ENCODE peak calls at places on chromosomes 4 and X, in five cellular contexts. L is transverse colon, K is prostate gland, O is sigmoid colon, A is body of pancreas. D is an unnamed sample.

GRCh38 chr4:168840386-168840763 is 169.7 kb downstream of the CBR4 start:
- DNase-seq in L (no peak), K (no peak), O (no peak), A (no peak), D (no peak)

GRCh38 chr4:169037491-169037890 is 27.4 kb upstream of the CBR4 start:
- DNase-seq in L (no peak), K (no peak), O (no peak), A (no peak), D (no peak)

GRCh38 chr4:154626793-154627484 is 14.5 kb upstream of the FGG start:
- DNase-seq in L (peak; percentile 38), K (peak; percentile 27), O (peak; percentile 76), A (peak; percentile 79), D (peak; percentile 44)

GRCh38 chr4:140705625-140706275 is 50.4 kb downstream of the TBC1D9 start:
- DNase-seq in L (no peak), K (no peak), O (no peak), A (no peak), D (no peak)

GRCh38 chr4:168634276-168634802 is 137.5 kb downstream of the PALLD start:
- DNase-seq in L (no peak), K (no peak), O (no peak), A (no peak), D (no peak)

GRCh38 chr4:17934286-17934685 is 87.3 kb downstream of the LCORL start:
- DNase-seq in L (no peak), K (no peak), O (no peak), A (no peak), D (no peak)

GRCh38 chrX:12984629-12985303 is 9.9 kb downstream of the TMSB4X start:
- DNase-seq in L (peak; percentile 73), K (peak; percentile 51), O (no peak), A (peak; percentile 90), D (no peak)

GRCh38 chr4:75142850-75143249 is 209.9 kb downstream of the PARM1 start:
- DNase-seq in L (no peak), K (no peak), O (no peak), A (no peak), D (no peak)

GRCh38 chr4:185183622-185184281 is 20.0 kb downstream of the CFAP97 start:
- DNase-seq in L (peak; percentile 87), K (peak; percentile 93), O (peak; percentile 92), A (peak; percentile 93), D (peak; percentile 89)

GRCh38 chr4:77089880-77090279 is 14.1 kb upstream of the CCNI start:
- DNase-seq in L (no peak), K (no peak), O (no peak), A (no peak), D (no peak)

GRCh38 chr4:165404696-165405095 is 25.9 kb downstream of the CPE start:
- DNase-seq in L (no peak), K (no peak), O (no peak), A (no peak), D (no peak)

GRCh38 chr4:169810325-169811323 is 52.9 kb upstream of the HPF1 start:
- DNase-seq in L (peak; percentile 10), K (peak; percentile 66), O (no peak), A (peak; percentile 38), D (no peak)

GRCh38 chr4:11480683-11481082 is 52.0 kb upstream of the HS3ST1 start:
- DNase-seq in L (no peak), K (no peak), O (peak; percentile 69), A (peak; percentile 9), D (no peak)

GRCh38 chr4:138444260-138444659 is 202.1 kb upstream of the SLC7A11 start:
- DNase-seq in L (no peak), K (no peak), O (no peak), A (no peak), D (no peak)

GRCh38 chrX:129759576-129760061 is 20.1 kb upstream of the SASH3 start:
- DNase-seq in L (peak; percentile 40), K (peak; percentile 33), O (no peak), A (peak; percentile 16), D (no peak)

GRCh38 chr4:109313168-109314133 is 11.0 kb upstream of the COL25A1 start:
- DNase-seq in L (no peak), K (no peak), O (no peak), A (no peak), D (no peak)

GRCh38 chr4:169658970-169659735 is 38.8 kb downstream of the CLCN3 start:
- DNase-seq in L (no peak), K (no peak), O (no peak), A (no peak), D (no peak)

GRCh38 chr4:64205376-64205775 is 203.9 kb downstream of the TECRL start:
- DNase-seq in L (no peak), K (no peak), O (no peak), A (no peak), D (no peak)

GRCh38 chr4:53705972-53706371 is 114.7 kb upstream of the LNX1 start:
- DNase-seq in L (no peak), K (no peak), O (no peak), A (no peak), D (no peak)

GRCh38 chrX:153908219-153908875 is 3.9 kb downstream of the AVPR2 start:
- DNase-seq in L (no peak), K (no peak), O (peak; percentile 60), A (no peak), D (no peak)

GRCh38 chr4:36088542-36088941 is 155.8 kb downstream of the ARAP2 start:
- DNase-seq in L (no peak), K (peak; percentile 10), O (no peak), A (no peak), D (no peak)

GRCh38 chrX:2875798-2876399 is 47.2 kb downstream of the GYG2 start:
- DNase-seq in L (no peak), K (no peak), O (no peak), A (peak; percentile 45), D (no peak)

GRCh38 chr4:99301376-99302164 is 10.8 kb upstream of the ADH1A start:
- DNase-seq in L (no peak), K (no peak), O (no peak), A (no peak), D (peak; percentile 20)

DNA sequence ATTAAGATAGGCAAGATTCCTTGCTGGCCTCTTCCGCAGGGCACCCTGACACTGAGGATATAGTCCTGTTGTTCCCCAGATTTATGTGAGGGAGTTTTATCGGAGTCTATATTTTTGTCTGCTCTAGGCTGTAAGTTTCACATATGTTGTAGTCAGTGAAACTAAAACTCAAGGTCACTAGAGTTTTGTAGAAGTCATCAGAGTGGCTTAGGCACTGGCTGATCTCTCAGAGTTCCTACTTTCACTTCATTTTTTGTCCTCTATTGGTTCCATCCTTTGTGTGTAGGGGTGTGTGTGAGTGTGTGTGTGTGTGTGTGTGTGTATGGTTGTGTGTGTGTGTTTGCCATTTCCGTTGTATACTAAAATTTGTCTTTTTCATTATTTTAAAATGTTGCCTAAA is 577.5 kb downstream of the IQCM start:
- DNase-seq in L (no peak), K (no peak), O (no peak), A (no peak), D (no peak)
- H3K27ac ChIP-seq in L (no peak overlapping the region), K (no peak overlapping the region), O (no peak overlapping the region), A (no peak overlapping the region), D (no peak overlapping the region)

DNA sequence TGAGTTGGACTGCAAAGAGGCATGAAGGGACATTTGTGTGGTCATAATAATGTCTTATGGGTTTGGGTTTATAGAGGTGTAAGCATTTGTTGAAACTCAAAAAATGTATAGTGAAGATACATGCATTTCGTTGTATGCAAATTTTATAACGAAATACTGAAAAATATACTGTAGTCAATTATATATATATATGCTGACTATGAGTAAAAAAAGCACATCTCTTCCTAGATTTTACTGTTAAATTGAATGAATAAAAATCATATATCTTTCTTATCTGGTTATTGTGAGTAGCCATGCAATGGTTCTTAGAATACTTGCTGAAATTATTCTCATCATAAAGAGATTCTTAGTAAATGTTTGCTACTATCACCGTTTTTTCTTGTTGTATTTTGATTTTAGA is 34.5 kb downstream of the UGT2B10 start:
- DNase-seq in L (no peak), K (no peak), O (no peak), A (no peak), D (no peak)
- TF ChIP-seq POLR2A in L (no peak), K (no peak), O (no peak), A (no peak), D (no peak)

GRCh38 chr4:3486556-3487270 is 23.6 kb downstream of the DOK7 start:
- DNase-seq in L (no peak), K (no peak), O (no peak), A (no peak), D (no peak)

GRCh38 chr4:3484057-3484973 is 21.2 kb downstream of the DOK7 start:
- DNase-seq in L (peak; percentile 44), K (peak; percentile 83), O (no peak), A (peak; percentile 39), D (no peak)

GRCh38 chr4:3485011-3485881 is 22.1 kb downstream of the DOK7 start:
- DNase-seq in L (peak; percentile 35), K (no peak), O (no peak), A (no peak), D (no peak)

GRCh38 chr4:3487861-3488260 is 24.8 kb downstream of the DOK7 start:
- DNase-seq in L (no peak), K (no peak), O (no peak), A (no peak), D (no peak)

GRCh38 chr4:3485882-3486555 is 22.9 kb downstream of the DOK7 start:
- DNase-seq in L (no peak), K (no peak), O (no peak), A (no peak), D (no peak)
- H3K27ac ChIP-seq in L (no peak overlapping the region), K (no peak overlapping the region), O (no peak overlapping the region), A (no peak overlapping the region), D (no peak overlapping the region)

GRCh38 chr4:106541253-106541652 is 172.7 kb upstream of the GIMD1 start:
- DNase-seq in L (no peak), K (no peak), O (no peak), A (no peak), D (no peak)
- TF ChIP-seq POLR2A in L (no peak), K (no peak), O (no peak), A (no peak), D (no peak)

DNA sequence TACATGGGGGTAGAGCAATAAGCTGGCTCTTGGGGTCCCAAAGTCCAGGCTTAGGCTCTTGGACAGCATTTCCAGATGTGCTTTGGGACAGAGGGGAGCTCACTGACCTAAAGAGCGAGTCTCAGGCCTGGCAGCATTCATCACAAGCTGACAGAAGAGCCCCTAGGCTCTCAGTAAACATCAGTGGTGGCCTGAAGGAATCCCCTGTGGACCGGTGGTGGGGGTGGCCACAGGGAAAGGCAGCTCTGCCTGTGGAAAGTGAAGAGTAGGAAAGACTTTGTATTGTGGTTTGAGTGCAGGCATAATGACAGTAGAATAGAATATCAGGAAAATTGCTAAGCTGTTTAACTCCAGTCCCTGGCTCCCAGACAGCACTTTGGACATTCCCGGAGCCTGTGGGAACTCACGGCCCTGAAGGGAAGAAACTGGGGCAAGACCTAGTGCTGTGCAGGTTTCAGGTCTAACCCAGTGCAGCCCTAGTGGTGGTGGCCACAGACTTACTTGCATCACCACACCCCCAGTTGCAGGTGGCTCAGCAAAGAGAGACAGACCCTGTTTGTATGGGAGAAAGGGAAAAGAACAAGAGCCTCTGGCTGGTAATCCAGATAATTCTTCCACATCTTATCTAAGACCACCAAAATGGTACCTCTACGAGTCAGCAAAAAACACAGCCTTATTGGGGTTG is 141.9 kb downstream of the MAB21L2 start:
- DNase-seq in L (no peak), K (no peak), O (no peak), A (no peak), D (no peak)
- H3K27ac ChIP-seq in L (peak overlapping the region; percentile 76), K (no peak overlapping the region), O (no peak overlapping the region), A (peak overlapping the region; percentile 82), D (no peak overlapping the region)

GRCh38 chrX:118520206-118520857 is 24.7 kb downstream of the DOCK11 start:
- DNase-seq in L (no peak), K (no peak), O (no peak), A (no peak), D (no peak)
- TF ChIP-seq POLR2A in L (no peak), K (no peak), O (no peak), A (no peak), D (no peak)

D was measured in ovary.